ENCODE peak calls at places on chromosome 18, in ten cellular contexts. M is psoas muscle, H is GM23248, F is breast epithelium, Y is left lung, U is gastrocnemius medialis, T is mesenchymal stem cell, Q is ovary, B is lower lobe of right lung, X is heart right ventricle. S is an unnamed sample. For H3K36me3, the result is how much of the 10 kb centered on the place peaks cover.

GRCh38 chr18:61448316-61448715 is 115.1 kb downstream of the CDH20 start:
- DNase-seq in B (no peak), Q (no peak), Y (no peak), H (no peak), M (no peak), X (no peak), U (no peak), F (no peak), T (no peak), S (no peak)

GRCh38 chr18:69664399-69664798 is 263.7 kb downstream of the DOK6 start:
- DNase-seq in H (no peak), M (no peak), Q (no peak), F (no peak), B (no peak), X (no peak), U (no peak), Y (no peak), T (peak), S (no peak)

GRCh38 chr18:76756491-76757288 is 65.7 kb upstream of the ZNF236 start:
- DNase-seq in Q (no peak), M (peak), U (peak), F (no peak), B (no peak), Y (no peak), T (no peak), X (no peak), H (peak), S (no peak)

GRCh38 chr18:32698148-32698547 is 74.7 kb downstream of the KLHL14 start:
- DNase-seq in M (no peak), H (no peak), B (no peak), Q (no peak), X (no peak), T (no peak), F (no peak), Y (no peak), U (no peak), S (no peak)

GRCh38 chr18:79681484-79682387 is 2.1 kb downstream of the CTDP1 start:
- DNase-seq in T (no peak), Y (no peak), B (no peak), M (no peak), F (no peak), U (no peak), H (peak), X (no peak), Q (no peak), S (no peak)

GRCh38 chr18:51054764-51055163 is 24.8 kb downstream of the SMAD4 start:
- DNase-seq in M (no peak), T (peak), F (no peak), Y (no peak), U (no peak), B (no peak), X (no peak), Q (no peak), H (peak), S (no peak)

GRCh38 chr18:22309191-22309590 is 108.5 kb downstream of the CTAGE1 start:
- DNase-seq in Y (no peak), U (no peak), H (peak), M (no peak), Q (no peak), X (no peak), B (no peak), T (no peak), F (no peak), S (no peak)

GRCh38 chr18:2846638-2847340 is at the start of gene EMILIN2:
- DNase-seq in B (peak), Y (peak), X (peak), U (peak), M (peak), H (peak), F (peak), T (peak), Q (peak), S (peak)

GRCh38 chr18:12159446-12159845 is 65.8 kb downstream of the ANKRD62 start:
- DNase-seq in T (peak), Q (no peak), B (no peak), X (no peak), H (peak), F (no peak), M (no peak), U (no peak), Y (no peak), S (no peak)

GRCh38 chr18:44126598-44126997 is 554.1 kb upstream of the SETBP1 start:
- DNase-seq in H (no peak), F (no peak), M (no peak), Q (no peak), Y (no peak), X (no peak), T (no peak), B (no peak), U (no peak), S (no peak)

GRCh38 chr18:12406376-12407111 is 1.2 kb upstream of the PRELID3A start:
- DNase-seq in T (no peak), Y (no peak), M (no peak), X (no peak), H (no peak), B (no peak), U (no peak), Q (no peak), F (no peak), S (no peak)

GRCh38 chr18:56869189-56869777 is 218.1 kb downstream of the WDR7 start:
- DNase-seq in U (no peak), H (peak), Q (no peak), M (no peak), F (no peak), B (no peak), T (peak), X (no peak), Y (no peak), S (no peak)

GRCh38 chr18:44098551-44099098 is 582.1 kb upstream of the SETBP1 start:
- DNase-seq in B (no peak), T (peak), X (no peak), M (no peak), U (no peak), Y (no peak), Q (no peak), H (peak), F (no peak), S (no peak)

GRCh38 chr18:10353791-10354190 is 100.6 kb upstream of the APCDD1 start:
- DNase-seq in H (peak), Q (no peak), U (no peak), Y (no peak), X (no peak), F (no peak), B (no peak), M (no peak), T (peak), S (no peak)

GRCh38 chr18:53745228-53745967 is 479.1 kb downstream of the MBD2 start:
- DNase-seq in T (no peak), H (peak), M (no peak), Q (no peak), B (no peak), X (no peak), F (no peak), Y (no peak), U (no peak), S (no peak)

GRCh38 chr18:62999392-62999791 is 284.1 kb downstream of the PHLPP1 start:
- DNase-seq in Q (peak), B (no peak), T (no peak), M (peak), H (peak), X (peak), Y (peak), U (peak), F (peak), S (no peak)

GRCh38 chr18:50441518-50441917 is 66.7 kb downstream of the SKA1 start:
- DNase-seq in Y (no peak), B (no peak), U (no peak), T (no peak), Q (no peak), X (no peak), H (peak), M (no peak), F (no peak), S (no peak)

GRCh38 chr18:3526421-3527354 is 76.7 kb downstream of the TGIF1 start:
- DNase-seq in Q (no peak), Y (no peak), X (no peak), M (no peak), H (peak), T (peak), U (peak), F (no peak), B (no peak), S (no peak)

GRCh38 chr18:812123-812672 is at the start of gene YES1:
- DNase-seq in X (peak), U (peak), Q (peak), B (peak), F (peak), M (peak), H (peak), T (peak), Y (peak), S (peak)

GRCh38 chr18:47191956-47192355 is 15.8 kb upstream of the IER3IP1 start:
- DNase-seq in X (no peak), Q (no peak), U (no peak), Y (no peak), B (no peak), M (no peak), F (no peak), H (peak), T (peak), S (no peak)

GRCh38 chr18:65751145-65752085 is 603 bp downstream of the CDH7 start:
- DNase-seq in Y (no peak), T (peak), B (peak), M (peak), H (no peak), X (peak), F (no peak), U (no peak), Q (no peak), S (no peak)

GRCh38 chr18:76380791-76381405 is 114.1 kb downstream of the ZNF516 start:
- DNase-seq in T (peak), X (no peak), F (no peak), H (peak), U (no peak), B (no peak), Q (peak), Y (no peak), M (no peak), S (no peak)

GRCh38 chr18:50013363-50014138 is 181.4 kb downstream of the MYO5B start:
- DNase-seq in X (no peak), U (peak), M (no peak), Q (no peak), B (no peak), T (no peak), F (no peak), H (peak), Y (no peak), S (no peak)

GRCh38 chr18:34639662-34640061 is 70.4 kb upstream of the DTNA start:
- DNase-seq in Q (no peak), X (no peak), U (peak), Y (no peak), H (peak), F (no peak), T (no peak), B (no peak), M (no peak), S (no peak)

GRCh38 chr18:76452357-76452756 is 42.7 kb downstream of the ZNF516 start:
- DNase-seq in U (peak), B (peak), M (no peak), X (no peak), Q (no peak), Y (no peak), H (peak), T (peak), F (no peak), S (no peak)

GRCh38 chr18:63206433-63207153 is 113.0 kb downstream of the BCL2 start:
- DNase-seq in X (no peak), Y (no peak), U (no peak), M (no peak), Q (no peak), T (no peak), F (no peak), B (no peak), H (no peak), S (no peak)

GRCh38 chr18:63378919-63379638 is 12.1 kb upstream of the KDSR start:
- DNase-seq in H (peak), F (no peak), X (no peak), M (no peak), T (no peak), B (no peak), U (no peak), Q (no peak), Y (no peak), S (no peak)

GRCh38 chr18:38790303-38790702 is 1224.7 kb upstream of the CELF4 start:
- DNase-seq in T (peak), H (no peak), F (no peak), Y (no peak), M (no peak), X (no peak), U (no peak), B (no peak), Q (no peak), S (no peak)

GRCh38 chr18:10113156-10114022 is 199.6 kb downstream of the VAPA start:
- DNase-seq in F (no peak), H (no peak), X (no peak), M (peak), Y (no peak), B (no peak), T (peak), U (peak), Q (no peak), S (no peak)

GRCh38 chr18:80086281-80086680 is 22.8 kb upstream of the ADNP2 start:
- DNase-seq in B (no peak), F (no peak), T (no peak), X (no peak), H (no peak), Q (no peak), M (no peak), Y (no peak), U (no peak), S (no peak)

GRCh38 chr18:12238861-12239260 is 15.3 kb upstream of the CIDEA start:
- DNase-seq in U (no peak), B (no peak), M (no peak), H (peak), F (no peak), T (peak), Y (no peak), Q (no peak), X (no peak), S (no peak)

GRCh38 chr18:59123588-59124369 is 15.9 kb upstream of the SEC11C start:
- DNase-seq in M (no peak), Y (no peak), X (no peak), B (no peak), T (peak), H (peak), U (no peak), Q (no peak), F (no peak), S (no peak)

DNA sequence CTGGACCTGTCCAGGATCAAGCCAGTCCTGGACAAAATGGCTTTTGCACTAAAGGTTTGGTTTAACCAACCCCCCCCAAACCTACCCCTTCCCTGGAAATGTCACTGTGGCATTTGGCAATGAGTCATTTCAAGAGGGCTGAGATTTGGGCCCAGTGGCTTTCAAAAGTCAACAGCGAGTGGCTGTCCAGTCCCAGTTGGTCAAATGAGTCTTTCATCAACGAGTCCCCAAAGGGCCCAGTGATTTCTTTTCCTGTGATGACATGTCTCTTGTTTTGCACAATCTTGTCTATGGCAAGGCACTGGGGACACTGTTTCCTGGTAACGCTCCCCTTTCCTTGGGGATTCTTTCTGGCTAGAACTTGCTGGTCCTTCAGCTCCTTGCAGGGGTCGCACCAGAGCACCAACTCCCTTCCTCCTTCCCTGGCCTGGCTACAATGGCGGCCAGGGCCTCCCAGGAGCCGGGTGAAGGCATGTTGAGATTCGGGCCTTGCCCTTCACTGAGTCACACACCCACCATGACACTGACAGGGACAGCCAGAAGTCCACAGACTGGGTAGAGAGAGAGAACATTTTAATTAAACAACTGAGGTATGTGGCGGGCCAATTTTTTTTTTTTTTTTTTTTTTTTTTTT is 87.2 kb downstream of the SMAD7 start:
- DNase-seq in H (no peak), X (no peak), Q (no peak), F (no peak), T (no peak), Y (no peak), U (no peak), M (no peak), B (peak), S (no peak)
- H3K4me3 ChIP-seq in H (no peak), X (no peak), Q (no peak), F (no peak), T (no peak), Y (no peak), U (no peak), M (no peak), B (no peak), S (no peak)

GRCh38 chr18:67733094-67733493 is 216.6 kb upstream of the DSEL start:
- DNase-seq in H (peak), M (no peak), F (no peak), Y (no peak), B (no peak), U (no peak), T (peak), X (no peak), Q (no peak), S (no peak)
- H3K36me3 ChIP-seq in H (under half), M (under half), F (under half), Y (under half), B (under half), U (under half), T (under half), X (under half), Q (under half), S (under half)

DNA sequence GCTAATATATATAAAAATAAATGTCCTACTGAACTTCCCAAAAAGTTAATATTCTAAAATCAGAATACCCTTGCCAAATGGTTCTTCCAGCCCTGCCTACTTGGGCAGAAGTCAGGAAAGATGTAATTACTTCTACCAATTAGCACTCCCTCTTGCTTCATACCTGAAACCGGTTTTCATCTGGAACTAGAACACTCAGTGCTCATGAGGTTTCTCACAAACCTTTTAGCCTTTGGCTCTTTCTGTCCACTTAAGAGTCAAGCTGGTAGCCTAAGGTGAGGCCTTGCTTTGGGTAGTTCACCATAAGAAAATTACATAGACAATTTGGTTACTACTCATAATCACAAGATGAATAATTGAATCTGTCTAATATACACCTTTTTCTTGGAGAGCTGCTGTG is 4.1 kb downstream of the DSG3 start:
- DNase-seq in Q (no peak), B (no peak), F (peak), U (no peak), H (no peak), M (no peak), X (no peak), T (no peak), Y (no peak), S (no peak)
- H3K27ac ChIP-seq in Q (no peak), B (no peak), F (peak), U (no peak), H (no peak), M (no peak), X (no peak), T (no peak), Y (no peak), S (no peak)

GRCh38 chr18:8709248-8710059 is 4.1 kb downstream of the MTCL1 start:
- DNase-seq in M (no peak), B (no peak), X (no peak), F (no peak), T (no peak), Q (no peak), H (no peak), Y (no peak), U (no peak), S (no peak)
- H3K4me3 ChIP-seq in M (no peak), B (no peak), X (no peak), F (no peak), T (peak), Q (no peak), H (peak), Y (no peak), U (no peak), S (no peak)

DNA sequence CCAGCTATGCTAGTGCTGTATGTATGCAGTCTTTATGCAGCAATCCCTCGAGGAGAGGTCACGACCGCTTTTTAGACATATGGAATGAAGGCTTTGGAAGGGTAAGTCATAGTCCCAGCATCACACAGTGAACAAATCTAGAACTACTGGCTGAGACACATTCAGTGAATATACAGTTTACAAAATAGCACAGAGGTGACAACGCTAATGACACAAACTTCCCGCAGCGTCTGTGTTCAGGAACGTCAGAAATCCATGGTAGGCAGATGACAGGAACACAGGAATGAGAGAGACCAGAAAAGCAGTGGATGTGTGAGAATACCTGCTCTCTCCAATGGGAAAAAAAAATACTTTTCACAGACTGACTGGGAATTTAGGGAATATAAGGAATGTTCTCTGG is 29.6 kb downstream of the CABYR start:
- DNase-seq in T (no peak), F (no peak), X (no peak), H (no peak), B (no peak), Q (no peak), Y (no peak), U (no peak), M (no peak), S (no peak)
- H3K36me3 ChIP-seq in T (half or more), F (under half), X (half or more), H (under half), B (half or more), Q (under half), Y (under half), U (half or more), M (half or more), S (under half)

DNA sequence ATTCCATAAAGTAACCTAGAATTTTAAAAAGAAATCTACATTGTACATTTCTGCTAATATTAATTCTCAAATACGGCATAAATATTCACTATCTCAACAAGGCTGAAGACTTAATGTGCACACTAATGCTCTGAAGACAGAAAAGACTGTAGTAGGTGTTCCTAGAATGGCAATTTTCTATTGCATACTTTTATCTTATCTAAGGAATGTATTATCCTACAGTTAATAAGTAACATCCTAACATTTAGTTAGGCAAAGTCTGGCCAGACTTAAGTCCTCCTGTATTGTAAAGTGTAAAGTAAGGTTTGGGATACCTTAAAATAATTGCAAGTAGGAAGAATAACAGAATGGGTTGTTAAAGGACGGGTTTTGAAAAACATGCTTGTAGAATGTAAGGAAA is 42.2 kb downstream of the CHST9 start:
- DNase-seq in T (no peak), U (no peak), X (no peak), M (no peak), Q (no peak), F (no peak), H (no peak), B (no peak), Y (no peak), S (no peak)
- H3K27ac ChIP-seq in T (no peak), U (no peak), X (peak), M (no peak), Q (no peak), F (no peak), H (no peak), B (no peak), Y (no peak), S (no peak)

S was measured in ascending aorta.